ENCODE peak calls at places on chromosomes 11 and 22, in seven cellular contexts. One of them, this sample, is unnamed.

GRCh38 chr11:61090521-61090920 is 11.8 kb upstream of the CD5 start:
- DNase-seq in CD8-positive, alpha-beta memory T cell: no peak
- DNase-seq in heart right ventricle: no peak
- DNase-seq in breast epithelium: no peak
- DNase-seq in HepG2: no peak
- DNase-seq in mesendoderm: no peak
- DNase-seq in lower lobe of right lung: no peak
- DNase-seq in this sample: no peak

GRCh38 chr11:122334546-122335375 is 218.7 kb upstream of the BLID start:
- DNase-seq in heart right ventricle: no peak
- DNase-seq in HepG2: no peak
- DNase-seq in lower lobe of right lung: no peak
- DNase-seq in breast epithelium: no peak
- DNase-seq in mesendoderm: no peak
- DNase-seq in CD8-positive, alpha-beta memory T cell: no peak
- DNase-seq in this sample: no peak

GRCh38 chr11:117876049-117876340 is 463 bp downstream of the FXYD6 start:
- DNase-seq in HepG2: no peak
- DNase-seq in lower lobe of right lung: no peak
- DNase-seq in breast epithelium: no peak
- DNase-seq in heart right ventricle: no peak
- DNase-seq in CD8-positive, alpha-beta memory T cell: no peak
- DNase-seq in mesendoderm: no peak
- DNase-seq in this sample: no peak

GRCh38 chr11:96254087-96254486 is 88.9 kb downstream of the MAML2 start:
- DNase-seq in CD8-positive, alpha-beta memory T cell: peak
- DNase-seq in breast epithelium: peak
- DNase-seq in HepG2: peak
- DNase-seq in heart right ventricle: peak
- DNase-seq in lower lobe of right lung: no peak
- DNase-seq in mesendoderm: peak
- DNase-seq in this sample: no peak

GRCh38 chr11:128565881-128566280 is 21.5 kb downstream of the ETS1 start:
- DNase-seq in lower lobe of right lung: no peak
- DNase-seq in mesendoderm: peak
- DNase-seq in HepG2: no peak
- DNase-seq in heart right ventricle: no peak
- DNase-seq in breast epithelium: no peak
- DNase-seq in CD8-positive, alpha-beta memory T cell: no peak
- DNase-seq in this sample: no peak

GRCh38 chr11:34909955-34910354 is 6.2 kb downstream of the APIP start:
- DNase-seq in breast epithelium: no peak
- DNase-seq in mesendoderm: no peak
- DNase-seq in CD8-positive, alpha-beta memory T cell: no peak
- DNase-seq in HepG2: no peak
- DNase-seq in heart right ventricle: no peak
- DNase-seq in lower lobe of right lung: peak
- DNase-seq in this sample: no peak

GRCh38 chr11:69138265-69138664 is 17.5 kb upstream of the SMIM38 start:
- DNase-seq in breast epithelium: no peak
- DNase-seq in heart right ventricle: no peak
- DNase-seq in lower lobe of right lung: no peak
- DNase-seq in CD8-positive, alpha-beta memory T cell: no peak
- DNase-seq in HepG2: no peak
- DNase-seq in mesendoderm: peak
- DNase-seq in this sample: no peak

GRCh38 chr22:44429941-44430587 is 68.0 kb downstream of the RTL6 start:
- DNase-seq in CD8-positive, alpha-beta memory T cell: no peak
- DNase-seq in mesendoderm: no peak
- DNase-seq in heart right ventricle: no peak
- DNase-seq in HepG2: no peak
- DNase-seq in lower lobe of right lung: no peak
- DNase-seq in breast epithelium: no peak
- DNase-seq in this sample: no peak

GRCh38 chr11:117381988-117382387 is 54.3 kb downstream of the CEP164 start:
- DNase-seq in mesendoderm: no peak
- DNase-seq in lower lobe of right lung: no peak
- DNase-seq in heart right ventricle: no peak
- DNase-seq in CD8-positive, alpha-beta memory T cell: no peak
- DNase-seq in HepG2: no peak
- DNase-seq in breast epithelium: no peak
- DNase-seq in this sample: no peak

GRCh38 chr22:47352920-47353700 is 590.7 kb downstream of the TBC1D22A start:
- DNase-seq in CD8-positive, alpha-beta memory T cell: no peak
- DNase-seq in HepG2: no peak
- DNase-seq in lower lobe of right lung: no peak
- DNase-seq in heart right ventricle: no peak
- DNase-seq in breast epithelium: no peak
- DNase-seq in mesendoderm: no peak
- DNase-seq in this sample: no peak

GRCh38 chr22:39270280-39270679 is 25.5 kb upstream of the PDGFB start:
- DNase-seq in breast epithelium: no peak
- DNase-seq in heart right ventricle: peak
- DNase-seq in HepG2: no peak
- DNase-seq in lower lobe of right lung: no peak
- DNase-seq in mesendoderm: no peak
- DNase-seq in CD8-positive, alpha-beta memory T cell: no peak
- DNase-seq in this sample: no peak

GRCh38 chr22:30310881-30311771 is 15.6 kb downstream of the TBC1D10A start:
- DNase-seq in breast epithelium: peak
- DNase-seq in mesendoderm: no peak
- DNase-seq in lower lobe of right lung: peak
- DNase-seq in heart right ventricle: peak
- DNase-seq in HepG2: no peak
- DNase-seq in CD8-positive, alpha-beta memory T cell: no peak
- DNase-seq in this sample: no peak

GRCh38 chr11:128582496-128583366 is 4.6 kb downstream of the ETS1 start:
- DNase-seq in HepG2: no peak
- DNase-seq in lower lobe of right lung: no peak
- DNase-seq in breast epithelium: peak
- DNase-seq in CD8-positive, alpha-beta memory T cell: no peak
- DNase-seq in mesendoderm: peak
- DNase-seq in heart right ventricle: no peak
- DNase-seq in this sample: no peak

GRCh38 chr11:47233989-47234668 is 14.5 kb downstream of the ACP2 start:
- DNase-seq in heart right ventricle: peak
- DNase-seq in CD8-positive, alpha-beta memory T cell: no peak
- DNase-seq in HepG2: peak
- DNase-seq in breast epithelium: no peak
- DNase-seq in mesendoderm: peak
- DNase-seq in lower lobe of right lung: no peak
- DNase-seq in this sample: no peak

GRCh38 chr11:123159146-123159857 is 35.7 kb downstream of the CLMP start:
- DNase-seq in HepG2: no peak
- DNase-seq in mesendoderm: no peak
- DNase-seq in breast epithelium: no peak
- DNase-seq in CD8-positive, alpha-beta memory T cell: no peak
- DNase-seq in lower lobe of right lung: peak
- DNase-seq in heart right ventricle: no peak
- DNase-seq in this sample: no peak

GRCh38 chr11:111663820-111664219 is 61.6 kb downstream of the SIK2 start:
- DNase-seq in HepG2: no peak
- DNase-seq in mesendoderm: peak
- DNase-seq in heart right ventricle: peak
- DNase-seq in breast epithelium: no peak
- DNase-seq in CD8-positive, alpha-beta memory T cell: no peak
- DNase-seq in lower lobe of right lung: no peak
- DNase-seq in this sample: no peak

GRCh38 chr11:4619514-4619913 is 11.5 kb upstream of the TRIM68 start:
- DNase-seq in mesendoderm: no peak
- DNase-seq in heart right ventricle: no peak
- DNase-seq in CD8-positive, alpha-beta memory T cell: no peak
- DNase-seq in lower lobe of right lung: no peak
- DNase-seq in breast epithelium: no peak
- DNase-seq in HepG2: no peak
- DNase-seq in this sample: no peak

GRCh38 chr22:22164541-22165272 is 79.9 kb upstream of the VPREB1 start:
- DNase-seq in mesendoderm: peak
- DNase-seq in lower lobe of right lung: no peak
- DNase-seq in CD8-positive, alpha-beta memory T cell: no peak
- DNase-seq in HepG2: no peak
- DNase-seq in heart right ventricle: no peak
- DNase-seq in breast epithelium: no peak
- DNase-seq in this sample: no peak

GRCh38 chr11:125995313-125995712 is 49.5 kb downstream of the VSIG10L2 start:
- DNase-seq in mesendoderm: no peak
- DNase-seq in CD8-positive, alpha-beta memory T cell: no peak
- DNase-seq in lower lobe of right lung: no peak
- DNase-seq in breast epithelium: no peak
- DNase-seq in heart right ventricle: no peak
- DNase-seq in HepG2: no peak
- DNase-seq in this sample: no peak

GRCh38 chr11:57432714-57433163 is 5.8 kb upstream of the SLC43A3 start:
- DNase-seq in lower lobe of right lung: peak
- DNase-seq in HepG2: no peak
- DNase-seq in breast epithelium: no peak
- DNase-seq in CD8-positive, alpha-beta memory T cell: no peak
- DNase-seq in mesendoderm: no peak
- DNase-seq in heart right ventricle: no peak
- DNase-seq in this sample: no peak

GRCh38 chr11:92447586-92447985 is 223.0 kb downstream of the FAT3 start:
- DNase-seq in HepG2: no peak
- DNase-seq in breast epithelium: no peak
- DNase-seq in heart right ventricle: no peak
- DNase-seq in mesendoderm: no peak
- DNase-seq in CD8-positive, alpha-beta memory T cell: no peak
- DNase-seq in lower lobe of right lung: no peak
- DNase-seq in this sample: no peak

GRCh38 chr11:34495239-34495723 is 18.3 kb downstream of the ELF5 start:
- DNase-seq in CD8-positive, alpha-beta memory T cell: no peak
- DNase-seq in heart right ventricle: no peak
- DNase-seq in lower lobe of right lung: no peak
- DNase-seq in HepG2: no peak
- DNase-seq in mesendoderm: no peak
- DNase-seq in breast epithelium: no peak
- DNase-seq in this sample: no peak

GRCh38 chr11:134393638-134394037 is 18.4 kb downstream of the B3GAT1 start:
- DNase-seq in HepG2: peak
- DNase-seq in mesendoderm: no peak
- DNase-seq in CD8-positive, alpha-beta memory T cell: no peak
- DNase-seq in heart right ventricle: no peak
- DNase-seq in lower lobe of right lung: no peak
- DNase-seq in breast epithelium: no peak
- DNase-seq in this sample: no peak

DNA sequence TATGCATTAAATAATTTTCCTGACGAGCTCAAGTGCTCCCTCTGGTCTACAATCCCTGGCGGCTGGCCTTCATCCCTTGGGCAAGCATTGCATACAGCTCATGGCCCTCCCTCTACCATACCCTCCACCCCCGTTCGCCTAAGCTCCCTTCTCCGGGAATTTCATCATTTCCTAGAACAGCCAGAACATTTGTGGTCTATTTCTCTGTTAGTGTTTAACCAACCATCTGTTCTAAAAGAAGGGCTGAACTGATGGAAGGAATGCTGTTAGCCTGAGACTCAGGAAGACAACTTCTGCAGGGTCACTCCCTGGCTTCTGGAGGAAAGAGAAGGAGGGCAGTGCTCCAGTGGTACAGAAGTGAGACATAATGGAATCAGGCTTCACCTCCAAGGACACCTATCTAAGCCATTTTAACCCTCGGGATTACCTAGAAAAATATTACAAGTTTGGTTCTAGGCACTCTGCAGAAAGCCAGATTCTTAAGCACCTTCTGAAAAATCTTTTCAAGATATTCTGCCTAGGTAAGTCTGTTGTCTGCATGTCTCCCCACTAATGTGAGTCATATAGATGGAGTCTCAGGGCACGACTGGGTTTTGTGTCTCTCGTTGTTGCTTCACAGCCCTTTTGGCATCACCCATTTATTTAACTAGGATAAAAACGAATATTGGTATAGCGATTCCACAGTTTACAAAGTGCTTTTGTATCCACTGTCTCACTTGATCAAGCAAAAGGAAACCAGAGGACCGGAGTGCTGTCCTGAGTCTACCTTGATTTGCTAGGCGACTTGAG is at the start of gene NNMT:
- DNase-seq in lower lobe of right lung: peak
- DNase-seq in CD8-positive, alpha-beta memory T cell: no peak
- DNase-seq in breast epithelium: peak
- DNase-seq in HepG2: no peak
- DNase-seq in heart right ventricle: peak
- DNase-seq in mesendoderm: no peak
- DNase-seq in this sample: no peak
- H3K27ac ChIP-seq in lower lobe of right lung: peak
- H3K27ac ChIP-seq in CD8-positive, alpha-beta memory T cell: peak
- H3K27ac ChIP-seq in breast epithelium: peak
- H3K27ac ChIP-seq in HepG2: no peak
- H3K27ac ChIP-seq in heart right ventricle: peak
- H3K27ac ChIP-seq in mesendoderm: no peak
- H3K27ac ChIP-seq in this sample: peak

GRCh38 chr11:70183032-70183431 is 20.1 kb upstream of the FADD start:
- DNase-seq in lower lobe of right lung: no peak
- DNase-seq in heart right ventricle: no peak
- DNase-seq in HepG2: no peak
- DNase-seq in CD8-positive, alpha-beta memory T cell: no peak
- DNase-seq in mesendoderm: no peak
- DNase-seq in breast epithelium: no peak
- DNase-seq in this sample: no peak
- H3K27ac ChIP-seq in lower lobe of right lung: no peak
- H3K27ac ChIP-seq in heart right ventricle: no peak
- H3K27ac ChIP-seq in HepG2: no peak
- H3K27ac ChIP-seq in CD8-positive, alpha-beta memory T cell: no peak
- H3K27ac ChIP-seq in mesendoderm: no peak
- H3K27ac ChIP-seq in breast epithelium: peak
- H3K27ac ChIP-seq in this sample: no peak

GRCh38 chr11:2382129-2382517 is 5.0 kb downstream of the CD81 start:
- DNase-seq in CD8-positive, alpha-beta memory T cell: no peak
- DNase-seq in mesendoderm: no peak
- DNase-seq in breast epithelium: no peak
- DNase-seq in lower lobe of right lung: no peak
- DNase-seq in heart right ventricle: no peak
- DNase-seq in HepG2: no peak
- DNase-seq in this sample: no peak

GRCh38 chr11:2380396-2380795 is 3.3 kb downstream of the CD81 start:
- DNase-seq in mesendoderm: no peak
- DNase-seq in HepG2: no peak
- DNase-seq in CD8-positive, alpha-beta memory T cell: no peak
- DNase-seq in heart right ventricle: no peak
- DNase-seq in lower lobe of right lung: no peak
- DNase-seq in breast epithelium: no peak
- DNase-seq in this sample: no peak

GRCh38 chr11:2382927-2383822 is 6.1 kb downstream of the CD81 start:
- DNase-seq in lower lobe of right lung: no peak
- DNase-seq in breast epithelium: no peak
- DNase-seq in CD8-positive, alpha-beta memory T cell: no peak
- DNase-seq in mesendoderm: peak
- DNase-seq in heart right ventricle: peak
- DNase-seq in HepG2: no peak
- DNase-seq in this sample: no peak

GRCh38 chr11:2380807-2381350 is 3.8 kb downstream of the CD81 start:
- DNase-seq in breast epithelium: peak
- DNase-seq in lower lobe of right lung: peak
- DNase-seq in CD8-positive, alpha-beta memory T cell: no peak
- DNase-seq in heart right ventricle: peak
- DNase-seq in mesendoderm: no peak
- DNase-seq in HepG2: no peak
- DNase-seq in this sample: no peak

GRCh38 chr11:2381494-2382128 is 4.5 kb downstream of the CD81 start:
- DNase-seq in mesendoderm: no peak
- DNase-seq in lower lobe of right lung: peak
- DNase-seq in breast epithelium: no peak
- DNase-seq in CD8-positive, alpha-beta memory T cell: no peak
- DNase-seq in heart right ventricle: no peak
- DNase-seq in HepG2: no peak
- DNase-seq in this sample: no peak
- H3K27ac ChIP-seq in mesendoderm: no peak
- H3K27ac ChIP-seq in lower lobe of right lung: peak
- H3K27ac ChIP-seq in breast epithelium: peak
- H3K27ac ChIP-seq in CD8-positive, alpha-beta memory T cell: no peak
- H3K27ac ChIP-seq in heart right ventricle: peak
- H3K27ac ChIP-seq in HepG2: no peak
- H3K27ac ChIP-seq in this sample: peak

GRCh38 chr22:37499789-37500188 is 13.6 kb upstream of the MFNG start:
- DNase-seq in CD8-positive, alpha-beta memory T cell: no peak
- DNase-seq in HepG2: no peak
- DNase-seq in breast epithelium: no peak
- DNase-seq in mesendoderm: no peak
- DNase-seq in lower lobe of right lung: no peak
- DNase-seq in heart right ventricle: no peak
- DNase-seq in this sample: no peak
- H3K27ac ChIP-seq in CD8-positive, alpha-beta memory T cell: no peak
- H3K27ac ChIP-seq in HepG2: peak
- H3K27ac ChIP-seq in breast epithelium: no peak
- H3K27ac ChIP-seq in mesendoderm: no peak
- H3K27ac ChIP-seq in lower lobe of right lung: peak
- H3K27ac ChIP-seq in heart right ventricle: peak
- H3K27ac ChIP-seq in this sample: peak

This sample was measured in esophagus squamous epithelium.